ENCODE peak calls at places on chromosomes 1 and 21, in five cellular contexts. U, V, J, N and C are unnamed samples.

GRCh38 chr1:47844556-47844950 is 152.6 kb downstream of the TRABD2B start:
- DNase-seq in U (no peak), V (peak), J (no peak), N (no peak), C (no peak)

GRCh38 chr1:110850145-110850544 is 22.8 kb upstream of the CD53 start:
- DNase-seq in U (no peak), V (no peak), J (no peak), N (no peak), C (no peak)

GRCh38 chr1:54114955-54115354 is 37.8 kb downstream of the CDCP2 start:
- DNase-seq in U (no peak), V (no peak), J (no peak), N (no peak), C (no peak)

GRCh38 chr1:23732363-23733224 is 10.7 kb upstream of the ELOA start:
- DNase-seq in U (peak), V (no peak), J (peak), N (peak), C (peak)

GRCh38 chr1:156496211-156496761 is 4.3 kb downstream of the MEF2D start:
- DNase-seq in U (peak), V (peak), J (no peak), N (no peak), C (peak)

GRCh38 chr1:230798491-230798890 is 51.3 kb downstream of the CAPN9 start:
- DNase-seq in U (no peak), V (peak), J (no peak), N (no peak), C (no peak)

GRCh38 chr1:53678507-53678906 is 60.5 kb downstream of the GLIS1 start:
- DNase-seq in U (no peak), V (no peak), J (no peak), N (no peak), C (no peak)

GRCh38 chr1:15411593-15412487 is 2.2 kb downstream of the EFHD2 start:
- DNase-seq in U (no peak), V (peak), J (peak), N (peak), C (peak)

GRCh38 chr1:63368131-63368530 is 704 bp downstream of the ALG6 start:
- DNase-seq in U (no peak), V (no peak), J (peak), N (peak), C (no peak)

GRCh38 chr1:29179641-29180184 is 2.0 kb downstream of the SRSF4 start:
- DNase-seq in U (peak), V (peak), J (no peak), N (no peak), C (peak)

GRCh38 chr1:85550784-85551516 is 29.6 kb upstream of the CCN1 start:
- DNase-seq in U (peak), V (no peak), J (no peak), N (no peak), C (peak)

GRCh38 chr1:230424440-230425251 is 1.5 kb downstream of the PGBD5 start:
- DNase-seq in U (no peak), V (peak), J (peak), N (peak), C (no peak)

GRCh38 chr21:46639489-46640386 is 4.3 kb downstream of the PRMT2 start:
- DNase-seq in U (peak), V (no peak), J (peak), N (peak), C (peak)

GRCh38 chr1:1208713-1209433 is 2.5 kb upstream of the TNFRSF18 start:
- DNase-seq in U (peak), V (no peak), J (no peak), N (peak), C (peak)

GRCh38 chr1:237366667-237367066 is 324.7 kb downstream of the RYR2 start:
- DNase-seq in U (no peak), V (no peak), J (no peak), N (no peak), C (no peak)

GRCh38 chr1:50703240-50703639 is 256.8 kb downstream of the FAF1 start:
- DNase-seq in U (no peak), V (no peak), J (no peak), N (no peak), C (no peak)

GRCh38 chr1:50705699-50706098 is 254.4 kb downstream of the FAF1 start:
- DNase-seq in U (no peak), V (no peak), J (peak), N (no peak), C (no peak)

GRCh38 chr1:50702395-50702794 is 257.7 kb downstream of the FAF1 start:
- DNase-seq in U (no peak), V (no peak), J (no peak), N (no peak), C (no peak)

GRCh38 chr1:50705041-50705440 is 255.0 kb downstream of the FAF1 start:
- DNase-seq in U (no peak), V (no peak), J (peak), N (no peak), C (no peak)

GRCh38 chr1:50704126-50704525 is 255.9 kb downstream of the FAF1 start:
- DNase-seq in U (peak), V (no peak), J (peak), N (peak), C (peak)
- TF ChIP-seq CTCF in U (peak), V (peak), J (peak), N (peak), C (peak)

GRCh38 chr1:153246825-153247224 is 12.7 kb upstream of the LORICRIN start:
- DNase-seq in U (no peak), V (no peak), J (no peak), N (no peak), C (no peak)

GRCh38 chr1:153251087-153251486 is 8.4 kb upstream of the LORICRIN start:
- DNase-seq in U (no peak), V (no peak), J (no peak), N (no peak), C (no peak)

GRCh38 chr1:153245466-153245865 is 14.0 kb upstream of the LORICRIN start:
- DNase-seq in U (no peak), V (no peak), J (no peak), N (no peak), C (no peak)

GRCh38 chr1:153251562-153251961 is 7.9 kb upstream of the LORICRIN start:
- DNase-seq in U (no peak), V (no peak), J (no peak), N (no peak), C (no peak)

GRCh38 chr1:153248480-153248879 is 11.0 kb upstream of the LORICRIN start:
- DNase-seq in U (no peak), V (no peak), J (no peak), N (no peak), C (no peak)
- TF ChIP-seq CTCF in U (no peak), V (no peak), J (no peak), N (no peak), C (no peak)

DNA sequence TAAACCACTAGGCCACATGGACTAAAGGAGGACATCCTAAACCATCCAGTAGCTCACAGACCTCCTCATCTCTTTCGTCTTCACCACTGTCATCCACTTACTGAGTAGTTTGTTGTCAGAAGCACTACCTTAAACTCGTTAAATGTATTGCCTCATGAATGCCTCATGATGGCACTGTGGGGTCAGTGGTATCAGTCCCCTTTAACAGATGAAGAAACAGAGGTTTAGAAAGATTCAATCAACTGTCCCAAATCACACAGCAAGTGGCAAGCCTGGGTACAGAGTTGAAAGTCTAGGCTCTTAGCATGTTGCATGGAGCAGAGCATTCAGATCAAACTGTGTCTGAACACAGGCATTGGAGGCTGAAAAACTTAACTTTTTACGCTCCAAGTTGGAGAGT is 183.6 kb upstream of the KIAA0040 start:
- DNase-seq in U (peak), V (peak), J (peak), N (peak), C (peak)
- TF ChIP-seq CTCF in U (peak), V (peak), J (peak), N (peak), C (peak)

GRCh38 chr1:111887385-111887784 is 102.1 kb downstream of the KCND3 start:
- DNase-seq in U (no peak), V (no peak), J (no peak), N (no peak), C (no peak)

GRCh38 chr1:111886741-111887140 is 102.7 kb downstream of the KCND3 start:
- DNase-seq in U (no peak), V (no peak), J (no peak), N (no peak), C (no peak)

GRCh38 chr1:111882986-111883560 is 106.4 kb downstream of the KCND3 start:
- DNase-seq in U (no peak), V (no peak), J (no peak), N (no peak), C (peak)

GRCh38 chr1:111882537-111882936 is 106.9 kb downstream of the KCND3 start:
- DNase-seq in U (no peak), V (no peak), J (no peak), N (no peak), C (no peak)

DNA sequence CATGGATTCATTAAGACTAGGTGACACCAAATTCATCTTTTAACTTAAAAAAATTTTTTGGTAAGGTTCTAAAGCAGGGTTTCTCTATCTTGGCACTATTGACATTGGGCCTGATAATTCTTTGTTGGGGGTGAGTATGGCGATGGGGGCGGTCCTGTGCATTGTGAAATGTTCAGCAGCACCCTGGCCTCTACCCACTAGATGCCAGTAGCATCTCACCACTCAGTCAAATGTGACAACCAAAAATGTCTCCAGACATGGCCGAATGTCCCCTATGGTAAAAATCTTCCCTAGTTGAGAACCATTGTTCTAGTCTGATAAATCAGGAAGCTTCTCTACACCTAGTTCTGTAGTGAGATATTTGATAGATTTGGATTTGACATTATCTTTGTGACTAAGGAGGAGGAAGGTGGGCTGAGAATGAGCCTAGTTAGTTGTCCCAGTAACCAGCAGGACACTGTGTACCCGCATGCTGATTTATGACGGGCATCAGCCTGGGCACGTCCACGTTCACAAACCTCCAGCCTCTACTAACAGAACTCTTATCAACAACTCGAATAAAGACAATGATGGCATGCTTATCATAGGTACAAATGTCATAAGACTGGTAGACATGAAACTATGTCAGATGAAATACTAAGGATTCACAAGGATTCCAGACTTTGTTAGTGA is 104.6 kb downstream of the KCND3 start:
- DNase-seq in U (no peak), V (no peak), J (no peak), N (no peak), C (no peak)
- TF ChIP-seq CTCF in U (no peak), V (no peak), J (no peak), N (no peak), C (no peak)

DNA sequence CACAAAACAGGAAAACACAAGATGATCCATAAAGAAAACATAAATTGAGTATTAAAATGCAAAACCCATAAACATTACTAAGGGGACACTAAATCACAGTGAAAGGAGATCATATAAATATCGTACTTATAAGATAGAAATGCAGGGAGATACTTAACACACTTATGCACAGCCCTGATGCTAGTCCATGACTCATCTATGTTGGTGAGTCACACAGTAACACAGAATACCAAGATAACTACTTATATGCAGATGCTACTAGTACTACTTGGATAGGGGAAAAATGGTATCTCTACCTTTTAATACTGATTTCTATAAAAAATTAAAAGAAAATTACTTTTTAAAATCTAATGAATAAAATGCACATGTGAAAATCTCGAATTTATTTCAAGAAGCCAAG is 341.2 kb downstream of the KCNH1 start:
- DNase-seq in U (peak), V (no peak), J (peak), N (peak), C (peak)
- TF ChIP-seq CTCF in U (no peak), V (no peak), J (no peak), N (no peak), C (no peak)

DNA sequence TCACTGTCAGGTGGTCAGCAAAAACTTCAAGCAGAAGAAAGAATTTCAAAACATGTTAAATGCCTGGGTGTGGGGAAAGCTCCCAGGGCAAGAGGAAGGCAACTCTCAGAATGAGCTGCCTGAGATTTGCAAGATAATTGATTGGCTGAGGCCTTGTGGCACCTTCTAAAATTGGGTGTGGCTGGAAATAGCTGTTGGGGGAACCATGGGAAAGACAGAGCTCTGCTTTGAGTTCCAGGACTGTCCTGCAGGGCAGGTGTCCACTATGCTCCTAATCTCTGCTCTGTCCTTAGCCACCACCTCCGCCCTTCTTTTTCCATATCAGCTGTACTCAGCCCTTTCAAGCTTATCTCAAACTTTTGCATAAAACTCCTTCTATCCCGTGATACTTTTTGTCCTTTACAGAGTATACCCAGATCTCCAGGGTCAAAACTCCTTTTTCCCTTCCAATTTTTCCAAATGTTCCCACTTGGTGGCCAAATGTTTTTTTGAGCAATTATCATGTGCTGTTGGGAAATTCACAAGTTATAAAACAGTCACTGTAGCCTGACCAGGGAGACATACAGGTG is 23.8 kb upstream of the PPP2R5A start:
- DNase-seq in U (no peak), V (peak), J (no peak), N (no peak), C (no peak)
- TF ChIP-seq CTCF in U (no peak), V (peak), J (peak), N (no peak), C (no peak)

GRCh38 chr1:246343937-246344336 is 163.1 kb downstream of the SMYD3 start:
- DNase-seq in U (no peak), V (no peak), J (no peak), N (no peak), C (no peak)
- TF ChIP-seq CTCF in U (no peak), V (no peak), J (no peak), N (no peak), C (no peak)

DNA sequence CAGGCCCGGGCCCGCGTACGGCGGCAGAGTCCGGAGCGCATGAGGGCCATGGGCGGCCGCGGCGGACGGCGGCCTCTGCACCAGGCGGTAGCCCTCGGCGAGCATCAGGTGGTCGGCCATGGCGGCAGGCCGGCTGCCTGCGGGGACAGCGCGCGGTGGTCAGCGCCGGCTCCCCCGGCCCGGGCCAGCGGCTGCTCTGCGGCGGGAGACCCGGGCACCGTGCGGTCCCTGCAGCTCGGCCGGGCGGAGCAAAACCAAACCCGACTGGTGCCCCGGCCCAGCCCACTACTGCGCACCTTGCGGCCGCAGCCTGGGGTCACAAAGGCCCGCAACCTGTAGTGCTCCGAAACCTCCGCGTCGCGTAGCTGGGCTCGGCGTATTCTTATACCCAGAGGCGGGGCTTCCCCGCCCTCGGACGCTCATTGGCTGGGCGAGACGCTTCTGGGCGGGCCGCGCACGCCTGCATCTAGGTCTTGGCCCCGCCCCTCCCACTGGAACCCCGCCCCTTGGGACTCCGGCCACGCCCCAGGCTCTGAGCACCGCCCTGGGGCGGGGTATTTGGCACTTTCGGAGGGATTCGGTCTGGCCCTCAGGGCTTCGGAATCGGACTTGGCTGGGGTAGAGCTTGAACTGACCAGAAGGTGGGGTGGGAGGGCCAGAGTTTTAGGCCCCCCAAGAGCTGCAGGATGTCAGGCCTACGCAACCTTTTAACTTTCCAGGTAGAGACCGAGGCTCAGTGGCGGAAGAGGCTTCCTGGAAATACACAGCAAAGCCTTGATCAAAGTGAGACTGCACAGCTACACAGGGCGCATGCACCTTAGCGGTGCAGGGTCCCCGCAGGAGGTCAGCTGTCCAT is at the start of gene CITED4:
- DNase-seq in U (peak), V (peak), J (peak), N (peak), C (peak)
- TF ChIP-seq CTCF in U (peak), V (peak), J (peak), N (peak), C (no peak)

GRCh38 chr1:60970081-60970509 is 112.3 kb upstream of the NFIA start:
- DNase-seq in U (peak), V (no peak), J (peak), N (no peak), C (peak)
- TF ChIP-seq CTCF in U (peak), V (peak), J (peak), N (no peak), C (peak)

GRCh38 chr1:214545293-214545692 is 6.1 kb downstream of the PTPN14 start:
- DNase-seq in U (no peak), V (no peak), J (no peak), N (no peak), C (no peak)

GRCh38 chr1:214546076-214546475 is 5.3 kb downstream of the PTPN14 start:
- DNase-seq in U (no peak), V (no peak), J (no peak), N (no peak), C (no peak)

GRCh38 chr1:214548988-214549387 is 2.4 kb downstream of the PTPN14 start:
- DNase-seq in U (peak), V (no peak), J (peak), N (no peak), C (peak)

GRCh38 chr1:214547747-214548146 is 3.7 kb downstream of the PTPN14 start:
- DNase-seq in U (no peak), V (no peak), J (no peak), N (no peak), C (no peak)

GRCh38 chr1:214546886-214547641 is 4.3 kb downstream of the PTPN14 start:
- DNase-seq in U (no peak), V (no peak), J (no peak), N (no peak), C (no peak)
- TF ChIP-seq CTCF in U (no peak), V (no peak), J (no peak), N (no peak), C (no peak)